ENCODE peak calls at places on chromosome 18, in six cellular contexts. M, N, P, A, H and V are unnamed samples.

GRCh38 chr18:6561029-6561861 is 146.5 kb upstream of the L3MBTL4 start:
- DNase-seq in M (peak; percentile 49), N (peak; percentile 33), P (no peak), A (peak; percentile 39), H (peak; percentile 84), V (peak; percentile 77)

GRCh38 chr18:73340135-73340934 is 472.5 kb upstream of the NETO1 start:
- DNase-seq in M (no peak), N (no peak), P (peak; percentile 1), A (no peak), H (no peak), V (peak; percentile 33)

GRCh38 chr18:31819106-31819924 is 58.6 kb upstream of the SLC25A52 start:
- DNase-seq in M (no peak), N (no peak), P (peak; percentile 59), A (no peak), H (no peak), V (no peak)

GRCh38 chr18:34767601-34768027 is 57.5 kb downstream of the DTNA start:
- DNase-seq in M (no peak), N (no peak), P (no peak), A (no peak), H (no peak), V (no peak)

GRCh38 chr18:36075862-36076587 is 8.7 kb upstream of the RPRD1A start:
- DNase-seq in M (no peak), N (no peak), P (peak; percentile 58), A (no peak), H (no peak), V (peak; percentile 75)

GRCh38 chr18:48197819-48198218 is 211.4 kb downstream of the ZBTB7C start:
- DNase-seq in M (no peak), N (no peak), P (no peak), A (no peak), H (no peak), V (no peak)

GRCh38 chr18:45374878-45375630 is 240.2 kb upstream of the SLC14A2 start:
- DNase-seq in M (no peak), N (no peak), P (no peak), A (no peak), H (no peak), V (no peak)

GRCh38 chr18:37900281-37900680 is 334.7 kb upstream of the CELF4 start:
- DNase-seq in M (no peak), N (no peak), P (no peak), A (no peak), H (no peak), V (no peak)

GRCh38 chr18:13136056-13136688 is 82.4 kb upstream of the LDLRAD4 start:
- DNase-seq in M (no peak), N (no peak), P (no peak), A (no peak), H (no peak), V (no peak)

GRCh38 chr18:9426753-9427152 is 48.6 kb upstream of the RALBP1 start:
- DNase-seq in M (no peak), N (no peak), P (no peak), A (no peak), H (no peak), V (no peak)

GRCh38 chr18:58682429-58683069 is 11.3 kb downstream of the MALT1 start:
- DNase-seq in M (peak; percentile 76), N (peak; percentile 55), P (peak; percentile 68), A (peak; percentile 70), H (peak; percentile 25), V (peak; percentile 94)

GRCh38 chr18:25350561-25351201 is 1.3 kb downstream of the ZNF521 start:
- DNase-seq in M (peak; percentile 59), N (peak; percentile 59), P (no peak), A (no peak), H (peak; percentile 76), V (peak; percentile 32)

GRCh38 chr18:43587538-43588153 is 310.4 kb upstream of the SYT4 start:
- DNase-seq in M (no peak), N (no peak), P (peak; percentile 25), A (no peak), H (no peak), V (no peak)

GRCh38 chr18:37299471-37300304 is 265.9 kb downstream of the CELF4 start:
- DNase-seq in M (peak; percentile 84), N (peak; percentile 80), P (peak; percentile 97), A (peak; percentile 85), H (peak; percentile 94), V (peak; percentile 96)

GRCh38 chr18:30361864-30362540 is 680.5 kb downstream of the DSC3 start:
- DNase-seq in M (no peak), N (no peak), P (no peak), A (no peak), H (no peak), V (no peak)
- TF ChIP-seq POLR2A in M (no peak), N (no peak), P (no peak), A (no peak), H (no peak), V (no peak)

GRCh38 chr18:76643199-76643598 is 148.2 kb upstream of the ZNF516 start:
- DNase-seq in M (no peak), N (no peak), P (no peak), A (no peak), H (no peak), V (no peak)
- TF ChIP-seq CTCF in M (no peak), N (no peak), P (no peak), A (no peak), H (no peak), V (no peak)

DNA sequence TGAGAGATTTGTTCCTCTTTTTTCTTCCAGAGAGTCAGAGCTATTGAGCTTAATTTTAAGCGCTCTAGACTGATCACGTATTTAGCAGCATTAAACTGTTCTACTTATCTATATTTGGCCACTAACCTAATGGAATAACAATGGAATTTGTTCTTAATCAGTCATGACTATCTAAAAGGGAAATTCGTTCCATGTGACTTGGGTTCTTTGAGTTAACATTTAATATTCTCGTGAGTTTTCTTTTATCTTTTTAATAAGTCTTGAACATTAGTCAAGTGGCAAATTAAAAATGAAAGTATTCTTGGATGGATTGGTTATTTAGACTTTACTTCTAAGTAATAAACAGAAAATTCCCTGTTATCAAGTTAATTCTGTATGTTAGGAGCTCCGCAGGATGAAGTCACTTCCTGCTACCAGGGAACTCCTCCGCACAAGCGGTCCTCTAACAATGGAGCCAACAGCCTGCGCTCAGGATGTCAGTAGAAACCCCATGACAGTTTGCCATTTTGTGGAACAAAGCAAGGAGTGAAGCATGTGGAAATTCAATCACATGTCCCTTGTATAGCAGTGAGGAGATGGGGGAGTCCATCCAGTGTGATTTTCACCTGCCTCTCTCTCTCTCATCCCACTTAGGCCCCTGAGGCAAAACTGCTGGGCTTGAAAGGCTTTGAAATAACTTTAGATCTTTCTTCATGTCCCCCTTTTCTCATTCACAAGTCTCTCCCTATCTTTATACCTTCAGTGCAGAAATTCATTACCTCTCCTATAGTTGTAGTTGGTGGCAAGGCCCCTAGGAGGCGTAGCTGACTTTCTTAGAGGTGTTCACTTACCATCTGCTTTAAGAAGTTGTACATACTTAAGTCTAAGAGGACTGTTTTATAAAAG is 138.1 kb downstream of the WDR7 start:
- DNase-seq in M (no peak), N (peak; percentile 56), P (peak; percentile 33), A (no peak), H (no peak), V (no peak)
- H3K27ac ChIP-seq in M (no peak overlapping the region), N (peak overlapping the region; percentile 63), P (no peak overlapping the region), A (no peak overlapping the region), H (no peak overlapping the region), V (no peak overlapping the region)

GRCh38 chr18:23585897-23586248 is 433 bp downstream of the NPC1 start:
- DNase-seq in M (no peak), N (no peak), P (no peak), A (no peak), H (no peak), V (no peak)

GRCh38 chr18:23583071-23583865 is 3.0 kb downstream of the NPC1 start:
- DNase-seq in M (no peak), N (no peak), P (peak; percentile 86), A (no peak), H (no peak), V (no peak)

GRCh38 chr18:23586249-23587196 is at the start of gene NPC1:
- DNase-seq in M (peak; percentile 94), N (peak; percentile 95), P (peak; percentile 94), A (peak; percentile 96), H (peak; percentile 93), V (peak; percentile 95)

GRCh38 chr18:23584019-23584970 is 2.0 kb downstream of the NPC1 start:
- DNase-seq in M (no peak), N (no peak), P (no peak), A (no peak), H (no peak), V (no peak)

DNA sequence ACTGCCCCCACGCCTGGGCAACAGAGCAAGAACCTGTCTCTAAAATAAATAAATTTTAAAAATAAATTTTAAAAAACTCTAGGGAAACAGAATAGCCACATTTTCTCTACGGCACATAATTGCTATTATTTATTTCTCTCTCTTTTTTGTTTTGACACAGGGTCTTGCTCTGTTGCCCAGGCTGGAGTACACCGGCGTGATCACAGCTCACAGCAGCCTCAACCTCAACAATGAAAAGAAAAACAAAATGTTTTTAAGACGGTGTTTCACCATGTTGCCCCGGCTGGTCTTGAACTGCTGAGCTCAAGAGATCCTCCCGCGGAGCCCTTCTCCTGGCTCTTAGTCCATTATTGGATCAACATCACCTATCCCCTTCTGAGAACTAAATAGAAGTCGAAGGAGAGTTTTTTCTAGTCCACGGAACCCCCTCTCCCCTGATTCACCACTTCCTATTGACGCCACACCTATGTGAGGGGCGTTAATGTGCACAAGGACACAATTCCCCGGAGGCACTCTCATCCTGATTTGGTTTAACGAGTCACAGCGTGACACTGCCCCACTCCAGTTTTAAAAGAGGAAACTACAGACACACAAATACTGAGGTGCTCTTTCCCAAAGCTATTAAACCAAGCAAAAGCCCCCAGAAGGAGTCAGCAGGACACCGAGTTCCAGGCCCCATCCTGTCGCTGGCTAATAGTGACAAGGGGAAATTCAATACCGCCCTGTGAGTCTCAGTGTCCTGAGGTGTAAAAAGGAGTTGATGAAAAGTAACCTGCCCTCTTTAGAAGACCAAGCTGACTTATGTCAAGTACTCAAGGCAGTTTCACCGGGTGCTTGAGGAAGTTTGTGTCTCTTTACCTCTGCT is 1.1 kb downstream of the NPC1 start:
- DNase-seq in M (peak; percentile 42), N (peak; percentile 33), P (peak; percentile 31), A (no peak), H (no peak), V (peak; percentile 11)
- TF ChIP-seq POLR2A in M (peak; percentile 57), N (peak; percentile 14), P (peak; percentile 25), A (no peak), H (no peak), V (no peak)